ENCODE peak calls at places on chromosomes 13 and 19, in nine cellular contexts. V is NB4, D is glutamatergic neuron, S is thoracic aorta, X is psoas muscle, Y is colonic mucosa, T is cardiac muscle cell, U is BJ, P is A549. Z is an unnamed sample.

GRCh38 chr19:38711726-38712153 is 32.5 kb downstream of the CAPN12 start:
- DNase-seq in V (no peak), D (no peak), S (no peak), X (peak), Y (no peak), T (peak), U (peak), P (no peak), Z (no peak)

GRCh38 chr19:19386373-19386869 is 19.1 kb upstream of the GATAD2A start:
- DNase-seq in V (peak), D (no peak), S (no peak), X (no peak), Y (no peak), T (no peak), U (no peak), P (no peak), Z (no peak)

GRCh38 chr19:48639483-48640375 is 2.5 kb upstream of the DBP start:
- DNase-seq in V (peak), D (no peak), S (no peak), X (no peak), Y (no peak), T (no peak), U (no peak), P (no peak), Z (no peak)

GRCh38 chr13:30346159-30346788 is 38.9 kb upstream of the KATNAL1 start:
- DNase-seq in V (peak), D (no peak), S (no peak), X (no peak), Y (peak), T (no peak), U (no peak), P (no peak), Z (no peak)

GRCh38 chr13:26895081-26895807 is 134.7 kb upstream of the GPR12 start:
- DNase-seq in V (peak), D (no peak), S (no peak), X (no peak), Y (no peak), T (peak), U (no peak), P (no peak), Z (no peak)

GRCh38 chr19:8111376-8111775 is 38.0 kb downstream of the FBN3 start:
- DNase-seq in V (peak), D (no peak), S (no peak), X (no peak), Y (no peak), T (no peak), U (no peak), P (no peak), Z (no peak)

GRCh38 chr13:18951412-18951811 is 230.2 kb downstream of the TUBA3C start:
- DNase-seq in V (no peak), D (no peak), S (no peak), X (no peak), Y (no peak), T (no peak), U (no peak), P (no peak), Z (no peak)

GRCh38 chr13:30932481-30933333 is at the start of gene TEX26:
- DNase-seq in V (no peak), D (peak), S (no peak), X (peak), Y (no peak), T (peak), U (no peak), P (no peak), Z (no peak)

GRCh38 chr19:7596191-7596937 is 701 bp downstream of the CAMSAP3 start:
- DNase-seq in V (no peak), D (no peak), S (no peak), X (no peak), Y (no peak), T (no peak), U (no peak), P (no peak), Z (no peak)

GRCh38 chr13:95677564-95678386 is 836 bp downstream of the DNAJC3 start:
- DNase-seq in V (peak), D (no peak), S (no peak), X (no peak), Y (peak), T (peak), U (no peak), P (peak), Z (no peak)

GRCh38 chr19:54162241-54162805 is 2.8 kb upstream of the LENG1 start:
- DNase-seq in V (peak), D (peak), S (peak), X (peak), Y (peak), T (peak), U (no peak), P (peak), Z (no peak)

GRCh38 chr19:47427241-47428176 is 8.2 kb upstream of the MEIS3 start:
- DNase-seq in V (peak), D (peak), S (no peak), X (no peak), Y (peak), T (peak), U (no peak), P (peak), Z (no peak)

GRCh38 chr19:37983153-37983552 is 76.1 kb downstream of the SIPA1L3 start:
- DNase-seq in V (no peak), D (no peak), S (no peak), X (no peak), Y (no peak), T (no peak), U (no peak), P (no peak), Z (peak)

GRCh38 chr19:2469102-2469914 is 6.6 kb upstream of the GADD45B start:
- DNase-seq in V (peak), D (peak), S (no peak), X (peak), Y (no peak), T (peak), U (no peak), P (peak), Z (no peak)

GRCh38 chr13:32409561-32410440 is 18.1 kb downstream of the N4BP2L1 start:
- DNase-seq in V (peak), D (peak), S (no peak), X (peak), Y (no peak), T (peak), U (no peak), P (no peak), Z (no peak)

GRCh38 chr13:109385161-109385560 is 401.2 kb downstream of the IRS2 start:
- DNase-seq in V (peak), D (no peak), S (no peak), X (no peak), Y (no peak), T (peak), U (peak), P (no peak), Z (no peak)

GRCh38 chr19:9531933-9532332 is 6.5 kb downstream of the ZNF426 start:
- DNase-seq in V (no peak), D (no peak), S (no peak), X (no peak), Y (no peak), T (no peak), U (no peak), P (peak), Z (no peak)

GRCh38 chr19:42246143-42246868 is 3.9 kb upstream of the GSK3A start:
- DNase-seq in V (no peak), D (no peak), S (peak), X (peak), Y (peak), T (peak), U (no peak), P (peak), Z (no peak)

GRCh38 chr19:41298327-41298964 is 11.5 kb upstream of the CCDC97 start:
- DNase-seq in V (no peak), D (peak), S (no peak), X (peak), Y (peak), T (peak), U (peak), P (no peak), Z (peak)

GRCh38 chr13:94305463-94305862 is 174.0 kb downstream of the DCT start:
- DNase-seq in V (no peak), D (no peak), S (no peak), X (no peak), Y (no peak), T (peak), U (peak), P (peak), Z (peak)

GRCh38 chr13:100234524-100235136 is 145.7 kb downstream of the PCCA start:
- DNase-seq in V (peak), D (no peak), S (no peak), X (no peak), Y (no peak), T (peak), U (no peak), P (peak), Z (no peak)

GRCh38 chr13:30125422-30126073 is 181.8 kb downstream of the KATNAL1 start:
- DNase-seq in V (no peak), D (no peak), S (no peak), X (no peak), Y (no peak), T (peak), U (peak), P (peak), Z (peak)

GRCh38 chr13:48437381-48437780 is 24.5 kb upstream of the LPAR6 start:
- DNase-seq in V (no peak), D (no peak), S (no peak), X (peak), Y (peak), T (peak), U (no peak), P (no peak), Z (no peak)

GRCh38 chr19:4380254-4380727 is 20.1 kb downstream of the SH3GL1 start:
- DNase-seq in V (no peak), D (no peak), S (no peak), X (peak), Y (no peak), T (no peak), U (no peak), P (no peak), Z (no peak)

GRCh38 chr19:14437578-14438140 is 4.6 kb downstream of the PKN1 start:
- DNase-seq in V (no peak), D (no peak), S (no peak), X (no peak), Y (no peak), T (no peak), U (no peak), P (no peak), Z (no peak)

GRCh38 chr13:113935081-113935511 is 38.8 kb downstream of the C13orf46 start:
- DNase-seq in V (no peak), D (no peak), S (no peak), X (peak), Y (no peak), T (peak), U (no peak), P (no peak), Z (no peak)

GRCh38 chr19:19406878-19407639 is 1.6 kb downstream of the GATAD2A start:
- DNase-seq in V (peak), D (no peak), S (no peak), X (peak), Y (peak), T (peak), U (no peak), P (peak), Z (no peak)

GRCh38 chr13:48478401-48478800 is 54.5 kb downstream of the RCBTB2 start:
- DNase-seq in V (no peak), D (no peak), S (no peak), X (no peak), Y (no peak), T (no peak), U (peak), P (no peak), Z (peak)

GRCh38 chr13:99867535-99868271 is 103.9 kb downstream of the ZIC5 start:
- DNase-seq in V (no peak), D (no peak), S (no peak), X (no peak), Y (no peak), T (no peak), U (no peak), P (no peak), Z (no peak)

GRCh38 chr19:48806818-48807589 is 3.8 kb downstream of the BCAT2 start:
- DNase-seq in V (peak), D (peak), S (no peak), X (peak), Y (peak), T (peak), U (no peak), P (peak), Z (no peak)

GRCh38 chr13:79935121-79935520 is 405.8 kb downstream of the SPRY2 start:
- DNase-seq in V (no peak), D (no peak), S (no peak), X (no peak), Y (no peak), T (no peak), U (peak), P (no peak), Z (no peak)

GRCh38 chr19:16116067-16116466 is 4.4 kb downstream of the RAB8A start:
- DNase-seq in V (no peak), D (no peak), S (no peak), X (no peak), Y (no peak), T (no peak), U (no peak), P (no peak), Z (no peak)

GRCh38 chr13:110592670-110593069 is 22.7 kb upstream of the NAXD start:
- DNase-seq in V (no peak), D (no peak), S (no peak), X (no peak), Y (no peak), T (no peak), U (no peak), P (no peak), Z (no peak)

GRCh38 chr19:6425732-6426686 is 1.4 kb upstream of the KHSRP start:
- DNase-seq in V (peak), D (no peak), S (no peak), X (no peak), Y (no peak), T (no peak), U (no peak), P (no peak), Z (no peak)

GRCh38 chr19:48569814-48570213 is 17.8 kb downstream of the SULT2B1 start:
- DNase-seq in V (no peak), D (no peak), S (no peak), X (no peak), Y (no peak), T (peak), U (no peak), P (no peak), Z (no peak)

GRCh38 chr19:56163097-56163496 is 12.7 kb upstream of the GALP start:
- DNase-seq in V (no peak), D (no peak), S (no peak), X (no peak), Y (no peak), T (no peak), U (no peak), P (no peak), Z (no peak)

GRCh38 chr13:77506874-77507273 is 28.6 kb upstream of the SCEL start:
- DNase-seq in V (peak), D (no peak), S (no peak), X (no peak), Y (no peak), T (no peak), U (no peak), P (peak), Z (no peak)
- TF ChIP-seq CTCF in V (no peak), D (peak), S (peak), X (peak), Y (no peak), T (no peak), U (no peak), P (peak), Z (no peak)

GRCh38 chr19:23758187-23759074 is at the start of gene ZNF681:
- DNase-seq in V (peak), D (peak), S (peak), X (peak), Y (peak), T (peak), U (peak), P (peak), Z (peak)
- TF ChIP-seq CTCF in V (no peak), D (peak), S (peak), X (no peak), Y (peak), T (peak), U (peak), P (no peak), Z (no peak)

GRCh38 chr13:24308068-24308445 is 1.3 kb upstream of the C1QTNF9 start:
- DNase-seq in V (no peak), D (no peak), S (no peak), X (no peak), Y (no peak), T (no peak), U (no peak), P (no peak), Z (no peak)

GRCh38 chr13:24308488-24309020 is 826 bp upstream of the C1QTNF9 start:
- DNase-seq in V (no peak), D (no peak), S (no peak), X (no peak), Y (no peak), T (no peak), U (no peak), P (no peak), Z (no peak)

GRCh38 chr13:24313449-24313848 is 4.1 kb downstream of the C1QTNF9 start:
- DNase-seq in V (no peak), D (no peak), S (no peak), X (no peak), Y (no peak), T (peak), U (no peak), P (peak), Z (no peak)
- TF ChIP-seq CTCF in V (peak), D (no peak), S (no peak), X (peak), Y (peak), T (peak), U (peak), P (peak), Z (no peak)

GRCh38 chr13:42875448-42876269 is 94.3 kb downstream of the FAM216B start:
- DNase-seq in V (no peak), D (peak), S (no peak), X (no peak), Y (no peak), T (peak), U (no peak), P (no peak), Z (no peak)
- TF ChIP-seq CTCF in V (no peak), D (peak), S (no peak), X (no peak), Y (no peak), T (peak), U (peak), P (no peak), Z (no peak)

GRCh38 chr19:23440791-23441190 is 45.5 kb upstream of the ZNF91 start:
- DNase-seq in V (peak), D (peak), S (no peak), X (no peak), Y (no peak), T (peak), U (no peak), P (peak), Z (no peak)
- TF ChIP-seq CTCF in V (peak), D (peak), S (peak), X (peak), Y (no peak), T (peak), U (peak), P (no peak), Z (peak)

Z was measured in HFF-Myc.